ENCODE peak calls at places on chromosomes 1 and 21, in ten cellular contexts. R is T-cell; L is right cardiac atrium; C is GF-D8; J is adipocyte; G is NCI-H1105; U is activated naive CD4-positive, alpha-beta T cell treated with Interleukin-2 at 50 U/mL for 16 hours; B is tibial artery; P is HEK293T; O is NAMALWA. D is an unnamed sample.

GRCh38 chr1:40312238-40313205 is 4.6 kb downstream of the COL9A2 start:
- DNase-seq in L (no peak), C (peak; percentile 61), J (no peak), R (no peak), P (peak; percentile 6), O (no peak), G (no peak), B (no peak), U (peak; percentile 34), D (no peak)

GRCh38 chr1:20279507-20279906 is 11.2 kb upstream of the VWA5B1 start:
- DNase-seq in C (no peak), G (no peak), L (no peak), O (no peak), U (no peak), B (no peak), J (no peak), P (no peak), R (no peak), D (no peak)

GRCh38 chr1:150981177-150981804 is 801 bp upstream of the ANXA9 start:
- DNase-seq in J (no peak), G (peak; percentile 65), U (no peak), R (no peak), C (no peak), P (peak; percentile 42), O (peak; percentile 50), L (no peak), B (no peak), D (no peak)

GRCh38 chr1:181872562-181872961 is 188.9 kb downstream of the ZNF648 start:
- DNase-seq in C (no peak), J (no peak), B (no peak), P (no peak), U (no peak), R (no peak), O (no peak), L (no peak), G (no peak), D (no peak)

GRCh38 chr1:40383095-40383487 is 9.6 kb downstream of the SMAP2 start:
- DNase-seq in L (no peak), R (no peak), U (no peak), B (no peak), J (no peak), C (no peak), P (no peak), G (no peak), O (no peak), D (no peak)

GRCh38 chr1:27416387-27417111 is 24.1 kb downstream of the GPR3 start:
- DNase-seq in G (peak; percentile 66), R (peak; percentile 34), C (peak; percentile 57), J (peak; percentile 71), U (peak; percentile 55), P (peak; percentile 61), O (peak; percentile 90), B (no peak), L (no peak), D (peak; percentile 74)

GRCh38 chr21:45855248-45855801 is 126.2 kb upstream of the COL6A1 start:
- DNase-seq in B (no peak), U (no peak), L (no peak), J (no peak), R (no peak), O (no peak), G (no peak), P (no peak), C (no peak), D (no peak)

GRCh38 chr1:18119978-18120377 is 12.4 kb downstream of the IGSF21 start:
- DNase-seq in G (no peak), B (no peak), P (no peak), U (no peak), C (no peak), O (no peak), L (no peak), R (no peak), J (no peak), D (no peak)

GRCh38 chr1:69315823-69316222 is 251.9 kb upstream of the LRRC7 start:
- DNase-seq in G (no peak), O (no peak), L (no peak), R (no peak), U (no peak), J (no peak), B (no peak), P (no peak), C (no peak), D (no peak)

GRCh38 chr1:22126531-22126930 is 16.4 kb downstream of the WNT4 start:
- DNase-seq in G (no peak), J (no peak), L (no peak), C (no peak), B (no peak), U (no peak), R (no peak), O (peak; percentile 28), P (no peak), D (no peak)

GRCh38 chr1:22978299-22978698 is 5.6 kb upstream of the LACTBL1 start:
- DNase-seq in G (no peak), L (no peak), B (no peak), P (no peak), R (no peak), C (no peak), U (no peak), O (no peak), J (no peak), D (no peak)

GRCh38 chr21:46361937-46362336 is 38.0 kb downstream of the PCNT start:
- DNase-seq in J (no peak), B (no peak), C (no peak), U (no peak), P (no peak), O (no peak), G (no peak), R (no peak), L (no peak), D (no peak)

GRCh38 chr1:51100264-51100880 is 1.7 kb upstream of the C1orf185 start:
- DNase-seq in L (no peak), P (no peak), G (no peak), U (no peak), R (no peak), C (no peak), O (no peak), B (no peak), J (peak; percentile 4), D (no peak)

GRCh38 chr1:8218351-8219092 is 99.4 kb upstream of the SLC45A1 start:
- DNase-seq in L (no peak), U (no peak), C (peak; percentile 27), O (no peak), P (no peak), J (peak; percentile 65), B (no peak), R (no peak), G (no peak), D (no peak)

GRCh38 chr1:14842891-14843290 is 244.4 kb downstream of the KAZN start:
- DNase-seq in B (no peak), G (no peak), U (no peak), P (no peak), R (no peak), L (no peak), J (peak; percentile 51), O (no peak), C (no peak), D (no peak)

GRCh38 chr1:247297263-247298123 is 34.2 kb downstream of the ZNF496 start:
- DNase-seq in R (no peak), C (no peak), B (peak; percentile 35), J (no peak), O (no peak), U (no peak), L (no peak), G (no peak), P (no peak), D (no peak)

GRCh38 chr1:17258758-17259130 is 9.8 kb downstream of the PADI3 start:
- DNase-seq in G (no peak), U (no peak), B (no peak), J (no peak), P (no peak), O (no peak), C (no peak), L (no peak), R (no peak), D (no peak)

GRCh38 chr1:204415351-204415750 is 3.7 kb upstream of the PPP1R15B start:
- DNase-seq in O (no peak), U (no peak), R (no peak), C (no peak), L (no peak), J (no peak), B (no peak), P (no peak), G (no peak), D (no peak)

GRCh38 chr1:220904861-220905260 is 25.6 kb downstream of the HLX start:
- DNase-seq in G (no peak), O (no peak), U (no peak), P (no peak), L (no peak), B (no peak), R (no peak), C (no peak), J (no peak), D (no peak)

D was measured in Kasumi-1.